ENCODE peak calls at places on chromosomes 12 and 14, in nine cellular contexts. One of them, this sample, is unnamed.

GRCh38 chr12:49527361-49528130 is 11.3 kb upstream of the KCNH3 start:
- DNase-seq in A549: no peak
- DNase-seq in breast epithelium: no peak
- DNase-seq in transverse colon: no peak
- DNase-seq in adrenal gland: no peak
- DNase-seq in upper lobe of left lung: no peak
- DNase-seq in IMR-90: no peak
- DNase-seq in H1: no peak
- DNase-seq in GM12892: no peak
- DNase-seq in this sample: no peak

GRCh38 chr14:100246809-100247428 is 8.0 kb downstream of the YY1 start:
- DNase-seq in A549: peak; percentile 82
- DNase-seq in breast epithelium: no peak
- DNase-seq in transverse colon: no peak
- DNase-seq in adrenal gland: no peak
- DNase-seq in upper lobe of left lung: no peak
- DNase-seq in IMR-90: peak; percentile 47
- DNase-seq in H1: no peak
- DNase-seq in GM12892: no peak
- DNase-seq in this sample: peak; percentile 45

GRCh38 chr12:89709994-89710872 is 1.6 kb upstream of the ATP2B1 start:
- DNase-seq in A549: peak; percentile 31
- DNase-seq in breast epithelium: peak; percentile 24
- DNase-seq in transverse colon: peak; percentile 67
- DNase-seq in adrenal gland: peak; percentile 53
- DNase-seq in upper lobe of left lung: no peak
- DNase-seq in IMR-90: peak; percentile 54
- DNase-seq in H1: peak; percentile 83
- DNase-seq in GM12892: no peak
- DNase-seq in this sample: peak; percentile 22

GRCh38 chr12:8823565-8824300 is 1.3 kb downstream of the A2ML1 start:
- DNase-seq in A549: no peak
- DNase-seq in breast epithelium: no peak
- DNase-seq in transverse colon: no peak
- DNase-seq in adrenal gland: peak; percentile 16
- DNase-seq in upper lobe of left lung: no peak
- DNase-seq in IMR-90: peak; percentile 12
- DNase-seq in H1: peak; percentile 84
- DNase-seq in GM12892: no peak
- DNase-seq in this sample: peak; percentile 13

GRCh38 chr14:94173885-94174621 is at the start of gene PPP4R4:
- DNase-seq in A549: peak; percentile 32
- DNase-seq in breast epithelium: peak; percentile 79
- DNase-seq in transverse colon: peak; percentile 83
- DNase-seq in adrenal gland: peak; percentile 84
- DNase-seq in upper lobe of left lung: peak; percentile 97
- DNase-seq in IMR-90: peak; percentile 70
- DNase-seq in H1: peak; percentile 95
- DNase-seq in GM12892: peak; percentile 76
- DNase-seq in this sample: peak; percentile 74

GRCh38 chr14:103543721-103544626 is 15.0 kb downstream of the TRMT61A start:
- DNase-seq in A549: no peak
- DNase-seq in breast epithelium: no peak
- DNase-seq in transverse colon: peak; percentile 51
- DNase-seq in adrenal gland: no peak
- DNase-seq in upper lobe of left lung: peak; percentile 89
- DNase-seq in IMR-90: no peak
- DNase-seq in H1: peak; percentile 56
- DNase-seq in GM12892: no peak
- DNase-seq in this sample: no peak

GRCh38 chr14:106585692-106586091 is 1059.3 kb downstream of the TMEM121 start:
- DNase-seq in A549: no peak
- DNase-seq in breast epithelium: no peak
- DNase-seq in transverse colon: no peak
- DNase-seq in adrenal gland: no peak
- DNase-seq in upper lobe of left lung: no peak
- DNase-seq in IMR-90: no peak
- DNase-seq in H1: no peak
- DNase-seq in GM12892: no peak
- DNase-seq in this sample: no peak

GRCh38 chr12:69916541-69917270 is 91.7 kb downstream of the MYRFL start:
- DNase-seq in A549: no peak
- DNase-seq in breast epithelium: no peak
- DNase-seq in transverse colon: no peak
- DNase-seq in adrenal gland: no peak
- DNase-seq in upper lobe of left lung: no peak
- DNase-seq in IMR-90: no peak
- DNase-seq in H1: no peak
- DNase-seq in GM12892: no peak
- DNase-seq in this sample: no peak

DNA sequence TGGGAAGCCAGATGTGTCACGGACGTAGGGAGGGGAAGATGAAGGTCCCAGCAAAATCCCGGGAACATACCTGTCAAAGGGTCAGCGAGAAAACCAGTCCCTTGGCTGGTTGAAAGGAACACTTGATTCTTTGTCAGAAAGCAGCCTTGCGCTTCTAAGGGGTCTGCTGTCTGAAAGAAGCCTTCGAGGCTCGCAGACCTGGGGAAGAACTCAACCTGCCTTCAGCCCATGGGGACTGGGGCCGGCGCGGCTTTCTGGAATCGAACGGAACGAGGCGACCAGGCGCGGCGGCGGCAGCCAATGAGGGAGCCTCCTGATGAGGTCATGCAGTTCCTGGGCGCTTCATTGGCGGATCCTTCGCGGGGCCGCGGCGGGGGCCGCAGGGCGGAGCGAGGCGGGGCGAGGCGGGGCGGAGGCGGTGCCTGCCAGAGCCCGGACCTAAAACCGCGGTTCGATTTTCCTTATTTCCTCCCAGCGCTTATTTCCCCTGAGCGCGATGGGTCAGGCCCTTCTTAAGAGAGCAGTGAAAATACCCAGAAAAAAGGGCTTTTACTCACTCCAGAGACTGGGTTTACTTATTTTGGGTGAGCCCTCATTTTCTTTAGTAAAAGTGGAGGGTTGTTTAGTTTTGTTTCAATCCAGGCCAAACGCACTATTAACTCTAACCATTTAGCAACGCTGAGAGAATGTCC is 11.8 kb upstream of the TTC7B start:
- DNase-seq in A549: peak; percentile 88
- DNase-seq in breast epithelium: peak; percentile 91
- DNase-seq in transverse colon: peak; percentile 94
- DNase-seq in adrenal gland: peak; percentile 91
- DNase-seq in upper lobe of left lung: peak; percentile 99
- DNase-seq in IMR-90: peak; percentile 76
- DNase-seq in H1: peak; percentile 97
- DNase-seq in GM12892: peak; percentile 86
- DNase-seq in this sample: peak; percentile 99
- TF ChIP-seq POLR2A in A549: no peak
- TF ChIP-seq POLR2A in breast epithelium: no peak
- TF ChIP-seq POLR2A in transverse colon: no peak
- TF ChIP-seq POLR2A in adrenal gland: no peak
- TF ChIP-seq POLR2A in upper lobe of left lung: peak; percentile 28
- TF ChIP-seq POLR2A in IMR-90: no peak
- TF ChIP-seq POLR2A in H1: peak; percentile 24
- TF ChIP-seq POLR2A in GM12892: no peak
- TF ChIP-seq POLR2A in this sample: no peak

GRCh38 chr14:21093018-21093417 is 5.4 kb downstream of the ZNF219 start:
- DNase-seq in A549: no peak
- DNase-seq in breast epithelium: no peak
- DNase-seq in transverse colon: no peak
- DNase-seq in adrenal gland: no peak
- DNase-seq in upper lobe of left lung: peak; percentile 82
- DNase-seq in IMR-90: no peak
- DNase-seq in H1: no peak
- DNase-seq in GM12892: no peak
- DNase-seq in this sample: no peak

GRCh38 chr14:21091784-21092146 is 6.7 kb downstream of the ZNF219 start:
- DNase-seq in A549: no peak
- DNase-seq in breast epithelium: no peak
- DNase-seq in transverse colon: no peak
- DNase-seq in adrenal gland: no peak
- DNase-seq in upper lobe of left lung: no peak
- DNase-seq in IMR-90: no peak
- DNase-seq in H1: no peak
- DNase-seq in GM12892: no peak
- DNase-seq in this sample: no peak

GRCh38 chr14:21090940-21091663 is 7.4 kb downstream of the ZNF219 start:
- DNase-seq in A549: no peak
- DNase-seq in breast epithelium: no peak
- DNase-seq in transverse colon: no peak
- DNase-seq in adrenal gland: no peak
- DNase-seq in upper lobe of left lung: peak; percentile 84
- DNase-seq in IMR-90: no peak
- DNase-seq in H1: no peak
- DNase-seq in GM12892: no peak
- DNase-seq in this sample: no peak

GRCh38 chr14:21093769-21094681 is 4.4 kb downstream of the ZNF219 start:
- DNase-seq in A549: no peak
- DNase-seq in breast epithelium: no peak
- DNase-seq in transverse colon: no peak
- DNase-seq in adrenal gland: no peak
- DNase-seq in upper lobe of left lung: no peak
- DNase-seq in IMR-90: no peak
- DNase-seq in H1: peak; percentile 82
- DNase-seq in GM12892: no peak
- DNase-seq in this sample: no peak

DNA sequence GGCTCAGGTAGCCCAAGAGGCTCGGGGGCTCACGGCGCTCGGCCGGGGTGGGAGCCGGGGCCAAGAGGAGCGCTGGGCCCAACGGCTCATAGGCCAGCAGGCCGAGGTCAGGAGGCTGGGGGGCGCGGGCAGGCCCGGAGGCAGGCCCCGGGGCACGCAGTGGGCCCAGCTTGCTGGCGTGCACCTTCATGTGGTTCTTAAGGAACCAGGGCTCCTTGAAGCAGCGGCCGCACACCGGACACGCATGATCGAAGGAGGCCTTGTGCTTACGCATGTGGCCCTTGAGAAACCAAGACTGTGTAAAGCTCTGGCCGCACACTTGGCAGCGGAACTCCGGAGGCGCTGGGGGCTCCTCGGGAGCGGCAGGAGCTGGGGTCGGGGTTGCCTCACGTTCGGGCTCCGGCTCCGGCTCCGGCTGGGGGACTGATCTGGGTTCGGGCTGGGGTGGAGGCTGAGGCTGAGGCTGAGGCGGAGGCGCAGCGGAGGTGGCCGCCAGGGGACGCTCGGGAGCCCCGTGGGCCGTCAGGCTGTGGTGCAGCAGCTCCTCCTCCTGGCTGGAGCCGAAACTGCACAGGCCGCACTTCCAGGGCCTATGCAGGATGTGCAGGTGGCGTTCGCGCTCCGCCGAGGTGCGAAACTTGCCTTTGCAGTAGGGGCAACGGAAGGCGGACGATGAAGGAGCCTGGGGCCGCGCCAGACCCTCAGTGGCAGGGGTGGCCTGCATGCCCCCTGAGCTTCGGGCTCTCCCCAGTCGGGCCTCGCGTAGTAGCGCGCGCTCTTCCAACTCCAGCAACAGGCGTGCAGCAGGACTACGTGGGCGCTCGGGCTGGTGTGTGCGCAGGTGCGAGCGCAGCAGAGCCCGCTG is 6.1 kb downstream of the ZNF219 start:
- DNase-seq in A549: peak; percentile 74
- DNase-seq in breast epithelium: peak; percentile 71
- DNase-seq in transverse colon: peak; percentile 92
- DNase-seq in adrenal gland: peak; percentile 81
- DNase-seq in upper lobe of left lung: peak; percentile 98
- DNase-seq in IMR-90: peak; percentile 67
- DNase-seq in H1: peak; percentile 99
- DNase-seq in GM12892: peak; percentile 96
- DNase-seq in this sample: peak; percentile 71
- TF ChIP-seq POLR2A in A549: no peak
- TF ChIP-seq POLR2A in breast epithelium: no peak
- TF ChIP-seq POLR2A in transverse colon: no peak
- TF ChIP-seq POLR2A in adrenal gland: peak; percentile 31
- TF ChIP-seq POLR2A in upper lobe of left lung: no peak
- TF ChIP-seq POLR2A in IMR-90: peak; percentile 65
- TF ChIP-seq POLR2A in H1: peak; percentile 68
- TF ChIP-seq POLR2A in GM12892: no peak
- TF ChIP-seq POLR2A in this sample: no peak

DNA sequence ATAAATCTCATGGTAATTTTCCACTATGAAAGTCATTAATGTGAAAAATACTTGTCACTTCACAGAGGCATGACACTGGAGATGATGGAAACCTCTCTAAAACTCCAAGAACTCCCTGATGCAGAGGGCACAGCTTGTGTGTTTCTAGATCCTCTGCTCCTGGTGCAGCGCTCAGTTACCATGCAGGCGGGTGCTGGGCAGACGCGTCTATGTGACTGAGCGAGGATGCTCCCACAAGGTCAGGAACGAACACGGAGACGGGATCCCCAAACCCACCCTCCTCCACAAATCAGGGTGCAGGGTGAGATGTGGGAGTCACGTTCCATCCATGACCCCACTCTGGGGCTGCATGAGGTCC is 81.5 kb downstream of the CCDC88C start:
- DNase-seq in A549: no peak
- DNase-seq in breast epithelium: no peak
- DNase-seq in transverse colon: no peak
- DNase-seq in adrenal gland: no peak
- DNase-seq in upper lobe of left lung: no peak
- DNase-seq in IMR-90: no peak
- DNase-seq in H1: no peak
- DNase-seq in GM12892: no peak
- DNase-seq in this sample: no peak
- TF ChIP-seq POLR2A in A549: no peak
- TF ChIP-seq POLR2A in breast epithelium: no peak
- TF ChIP-seq POLR2A in transverse colon: no peak
- TF ChIP-seq POLR2A in adrenal gland: no peak
- TF ChIP-seq POLR2A in upper lobe of left lung: no peak
- TF ChIP-seq POLR2A in IMR-90: no peak
- TF ChIP-seq POLR2A in H1: no peak
- TF ChIP-seq POLR2A in GM12892: no peak
- TF ChIP-seq POLR2A in this sample: no peak

DNA sequence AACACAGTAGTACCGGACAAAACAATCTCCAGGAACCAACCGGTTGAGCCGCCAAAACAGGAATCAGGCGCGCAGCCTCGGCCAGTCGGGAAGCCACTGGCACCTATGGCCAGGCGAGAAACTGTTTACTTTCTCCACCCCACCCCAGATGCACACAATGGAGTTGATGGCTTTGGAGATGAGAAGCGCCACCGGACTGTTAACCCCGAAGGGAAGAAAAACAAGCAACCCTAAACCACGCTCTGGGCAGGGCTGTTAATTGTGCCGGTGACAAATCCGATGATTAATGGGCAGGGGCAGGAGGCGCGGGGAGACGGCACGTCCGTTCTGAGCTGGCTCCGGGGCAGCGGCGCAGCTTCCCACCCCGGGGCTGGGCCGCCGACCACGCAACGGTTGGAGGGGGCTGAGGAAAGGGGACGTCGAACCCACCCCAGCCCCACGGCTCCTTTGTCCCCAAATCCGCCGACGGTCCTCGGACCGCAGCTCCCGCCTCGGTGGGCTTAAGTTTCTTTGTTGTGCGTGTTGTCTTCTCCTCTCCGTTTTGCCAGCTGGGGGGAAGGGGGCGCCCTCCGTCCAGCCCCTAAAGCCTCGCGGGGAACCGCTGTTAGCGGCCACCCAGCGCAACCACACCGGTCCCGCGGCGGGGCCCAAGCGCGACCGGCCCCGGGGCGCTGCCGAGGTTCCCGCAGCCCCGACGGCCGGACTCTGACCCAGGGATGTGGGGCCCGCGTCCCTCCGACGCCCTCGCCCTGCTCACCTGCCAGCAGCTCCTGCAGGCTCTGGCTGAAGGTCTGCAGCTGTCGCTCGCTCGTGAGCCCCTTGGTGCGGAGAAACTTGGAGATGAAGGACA is 790 bp downstream of the BTG1 start:
- DNase-seq in A549: no peak
- DNase-seq in breast epithelium: peak; percentile 31
- DNase-seq in transverse colon: peak; percentile 71
- DNase-seq in adrenal gland: peak; percentile 66
- DNase-seq in upper lobe of left lung: peak; percentile 92
- DNase-seq in IMR-90: peak; percentile 52
- DNase-seq in H1: peak; percentile 56
- DNase-seq in GM12892: no peak
- DNase-seq in this sample: no peak
- TF ChIP-seq POLR2A in A549: peak; percentile 9
- TF ChIP-seq POLR2A in breast epithelium: no peak
- TF ChIP-seq POLR2A in transverse colon: peak; percentile 42
- TF ChIP-seq POLR2A in adrenal gland: no peak
- TF ChIP-seq POLR2A in upper lobe of left lung: no peak
- TF ChIP-seq POLR2A in IMR-90: no peak
- TF ChIP-seq POLR2A in H1: peak; percentile 58
- TF ChIP-seq POLR2A in GM12892: peak; percentile 65
- TF ChIP-seq POLR2A in this sample: peak; percentile 32

This sample was measured in H54.